ENCODE peak calls at places on chromosomes 11 and 22, in nine cellular contexts. W is C1 segment of cervical spinal cord; A is IMR-90; X is amygdala; S is mucosa of gallbladder; Z is left ventricle myocardium inferior; C is stimulated activated CD4-positive, alpha-beta T cell treated with anti-CD3 and anti-CD28 coated beads, Interleukin-1b, Interleukin-23, amount 100 ng/mL, for 24 hours; J is HCEC 1CT; K is skeletal muscle cell. I is an unnamed sample.

GRCh38 chr11:130892847-130893246 is 23.4 kb downstream of the SNX19 start:
- DNase-seq in A (no peak), J (no peak), X (no peak), S (no peak), K (no peak), W (no peak), C (no peak), Z (no peak), I (no peak)

GRCh38 chr22:45709866-45710265 is 38.2 kb downstream of the ATXN10 start:
- DNase-seq in W (no peak), X (no peak), J (peak), C (no peak), S (no peak), A (peak), Z (no peak), K (no peak), I (no peak)

GRCh38 chr22:29635734-29636357 is 32.4 kb downstream of the NF2 start:
- DNase-seq in W (no peak), X (no peak), A (peak), C (no peak), Z (no peak), J (peak), K (no peak), S (no peak), I (no peak)

GRCh38 chr22:38454361-38455062 is 487 bp downstream of the KCNJ4 start:
- DNase-seq in J (no peak), Z (no peak), S (no peak), C (no peak), X (no peak), K (no peak), A (no peak), W (no peak), I (no peak)

GRCh38 chr11:11262171-11262920 is 90.7 kb downstream of the CSNK2A3 start:
- DNase-seq in C (no peak), S (no peak), A (no peak), J (no peak), X (no peak), W (no peak), Z (no peak), K (no peak), I (no peak)

GRCh38 chr11:134411887-134412507 is at the start of gene B3GAT1:
- DNase-seq in S (no peak), W (no peak), K (no peak), Z (no peak), A (no peak), J (no peak), C (no peak), X (no peak), I (no peak)

GRCh38 chr22:27311666-27312566 is 489.6 kb downstream of the MN1 start:
- DNase-seq in J (no peak), C (no peak), W (no peak), A (no peak), Z (no peak), K (no peak), S (no peak), X (no peak), I (no peak)

GRCh38 chr11:77244277-77245014 is 57.0 kb downstream of the GDPD4 start:
- DNase-seq in X (no peak), S (no peak), Z (no peak), A (peak), K (peak), C (no peak), J (peak), W (no peak), I (no peak)

GRCh38 chr11:134516529-134516928 is 104.5 kb upstream of the B3GAT1 start:
- DNase-seq in A (no peak), Z (peak), X (no peak), W (no peak), C (no peak), J (no peak), S (no peak), K (no peak), I (no peak)

GRCh38 chr11:10480026-10480425 is 25.0 kb downstream of the AMPD3 start:
- DNase-seq in W (no peak), S (no peak), K (no peak), X (no peak), J (no peak), Z (no peak), A (no peak), C (no peak), I (no peak)

GRCh38 chr11:9273430-9274336 is 8.5 kb upstream of the DENND5A start:
- DNase-seq in K (no peak), A (peak), C (no peak), S (no peak), W (no peak), Z (no peak), X (no peak), J (peak), I (no peak)

GRCh38 chr22:24055283-24055682 is 44.2 kb downstream of the CABIN1 start:
- DNase-seq in J (no peak), W (no peak), Z (no peak), X (no peak), A (no peak), S (no peak), C (no peak), K (no peak), I (no peak)

GRCh38 chr22:39226353-39226752 is 18.4 kb downstream of the PDGFB start:
- DNase-seq in A (no peak), W (no peak), K (no peak), Z (no peak), C (no peak), S (no peak), X (no peak), J (no peak), I (no peak)

GRCh38 chr22:22022977-22023534 is 40.5 kb upstream of the TOP3B start:
- DNase-seq in K (no peak), Z (no peak), X (no peak), S (no peak), W (no peak), J (no peak), A (no peak), C (no peak), I (no peak)

GRCh38 chr11:33830903-33831648 is 56.8 kb upstream of the FBXO3 start:
- DNase-seq in A (no peak), W (no peak), X (no peak), Z (no peak), S (no peak), J (no peak), C (no peak), K (no peak), I (no peak)

GRCh38 chr11:64092119-64092760 is 56.5 kb downstream of the FLRT1 start:
- DNase-seq in S (no peak), A (no peak), Z (no peak), C (no peak), W (peak), X (peak), K (no peak), J (no peak), I (no peak)

GRCh38 chr11:93814966-93815633 is 31.0 kb downstream of the MED17 start:
- DNase-seq in X (no peak), K (no peak), Z (no peak), S (no peak), A (no peak), J (no peak), W (no peak), C (no peak), I (no peak)

GRCh38 chr11:67354314-67355022 is 1.1 kb upstream of the POLD4 start:
- DNase-seq in Z (peak), A (peak), K (peak), X (no peak), W (no peak), S (peak), C (no peak), J (peak), I (no peak)

GRCh38 chr11:82883853-82884252 is 16.4 kb downstream of the PRCP start:
- DNase-seq in X (no peak), C (no peak), W (no peak), J (no peak), S (no peak), Z (no peak), K (no peak), A (peak), I (no peak)

GRCh38 chr11:66727883-66728759 is 895 bp downstream of the SPTBN2 start:
- DNase-seq in K (no peak), Z (no peak), S (no peak), X (no peak), J (no peak), W (no peak), C (no peak), A (no peak), I (no peak)

GRCh38 chr22:30277547-30278344 is 11.1 kb upstream of the OSM start:
- DNase-seq in K (peak), W (peak), X (no peak), C (no peak), S (no peak), J (peak), A (peak), Z (no peak), I (no peak)

GRCh38 chr22:48758905-48759875 is 1068.5 kb downstream of the BRD1 start:
- DNase-seq in C (no peak), S (no peak), W (no peak), K (no peak), A (no peak), X (no peak), Z (no peak), J (no peak), I (no peak)

GRCh38 chr11:64007160-64007628 is 21.0 kb downstream of the OTUB1 start:
- DNase-seq in S (no peak), A (no peak), Z (no peak), C (no peak), J (peak), W (no peak), X (no peak), K (no peak), I (no peak)

GRCh38 chr11:61746654-61747388 is 5.6 kb upstream of the MYRF start:
- DNase-seq in W (no peak), A (no peak), J (no peak), S (peak), Z (no peak), K (no peak), X (no peak), C (no peak), I (no peak)

GRCh38 chr11:63639195-63639832 is 25.1 kb upstream of the PLAAT3 start:
- DNase-seq in W (no peak), X (no peak), J (peak), K (no peak), A (peak), S (no peak), C (no peak), Z (no peak), I (no peak)

GRCh38 chr11:75966546-75967287 is 151.7 kb downstream of the UVRAG start:
- DNase-seq in Z (no peak), S (no peak), C (no peak), J (peak), X (no peak), A (peak), W (no peak), K (peak), I (no peak)

GRCh38 chr22:35480143-35480542 is 60.5 kb upstream of the RASD2 start:
- DNase-seq in K (no peak), J (no peak), C (no peak), Z (peak), S (no peak), A (peak), X (no peak), W (no peak), I (no peak)

GRCh38 chr11:393219-394033 is 583 bp upstream of the PKP3 start:
- DNase-seq in W (no peak), C (no peak), X (no peak), S (no peak), J (peak), Z (no peak), A (peak), K (no peak), I (no peak)

GRCh38 chr11:92552942-92553341 is 328.3 kb downstream of the FAT3 start:
- DNase-seq in W (no peak), J (no peak), A (peak), S (no peak), C (no peak), X (no peak), Z (no peak), K (no peak), I (peak)

GRCh38 chr11:117438371-117439000 is 110.8 kb downstream of the CEP164 start:
- DNase-seq in K (peak), W (no peak), J (no peak), C (no peak), A (peak), X (no peak), S (no peak), Z (no peak), I (no peak)

GRCh38 chr11:33652407-33652806 is 48.2 kb downstream of the C11orf91 start:
- DNase-seq in S (no peak), C (no peak), W (no peak), Z (no peak), A (no peak), J (no peak), X (no peak), K (no peak), I (no peak)

GRCh38 chr11:8309311-8309710 is 45.6 kb upstream of the LMO1 start:
- DNase-seq in Z (no peak), C (no peak), X (no peak), W (no peak), S (no peak), K (no peak), J (no peak), A (no peak), I (no peak)

GRCh38 chr11:118001494-118001971 is 15.3 kb downstream of the IL10RA start:
- DNase-seq in A (no peak), J (no peak), W (no peak), C (no peak), Z (no peak), X (no peak), S (no peak), K (no peak), I (no peak)

I was measured in SK-N-MC.